ENCODE peak calls at places on chromosomes 11 and 22, in eight cellular contexts. O is GM23338; F is mesendoderm; P is CD4-positive, CD25-positive, alpha-beta regulatory T cell; Q is NT2/D1; J is fibroblast of lung; W is neuronal stem cell; V is sigmoid colon. B is an unnamed sample.

GRCh38 chr11:64710418-64711137 is 12.4 kb downstream of the NRXN2 start:
- DNase-seq in O (no peak), F (peak; percentile 30), P (no peak), Q (no peak), J (peak; percentile 31), W (no peak), V (no peak), B (no peak)

GRCh38 chr22:26360169-26360885 is 68.7 kb upstream of the ASPHD2 start:
- DNase-seq in O (peak; percentile 94), F (peak; percentile 92), P (peak; percentile 48), Q (peak; percentile 65), J (peak; percentile 59), W (peak; percentile 86), V (peak; percentile 73), B (peak; percentile 77)

GRCh38 chr11:8784936-8785335 is 102.3 kb downstream of the RPL27A start:
- DNase-seq in O (no peak), F (no peak), P (no peak), Q (no peak), J (no peak), W (no peak), V (no peak), B (no peak)

GRCh38 chr11:86672007-86672621 is at the start of gene ME3:
- DNase-seq in O (peak; percentile 63), F (peak; percentile 39), P (no peak), Q (no peak), J (peak; percentile 63), W (peak; percentile 42), V (peak; percentile 89), B (peak; percentile 76)

GRCh38 chr11:117010808-117011540 is 87.3 kb downstream of the SIK3 start:
- DNase-seq in O (no peak), F (no peak), P (no peak), Q (no peak), J (peak; percentile 96), W (no peak), V (no peak), B (no peak)

GRCh38 chr11:88739524-88739923 is 326.3 kb downstream of the GRM5 start:
- DNase-seq in O (no peak), F (no peak), P (no peak), Q (no peak), J (no peak), W (no peak), V (no peak), B (no peak)

GRCh38 chr11:108085672-108086071 is 35.7 kb upstream of the ACAT1 start:
- DNase-seq in O (no peak), F (no peak), P (no peak), Q (no peak), J (no peak), W (no peak), V (no peak), B (no peak)

GRCh38 chr11:85132839-85133238 is 494.3 kb downstream of the DLG2 start:
- DNase-seq in O (peak; percentile 48), F (peak; percentile 12), P (no peak), Q (no peak), J (peak; percentile 29), W (peak; percentile 20), V (no peak), B (peak; percentile 15)

GRCh38 chr22:27866136-27867091 is 52.6 kb downstream of the PITPNB start:
- DNase-seq in O (no peak), F (no peak), P (no peak), Q (no peak), J (peak; percentile 92), W (no peak), V (peak; percentile 89), B (no peak)

GRCh38 chr22:46233231-46233630 is 16.9 kb downstream of the CDPF1 start:
- DNase-seq in O (no peak), F (no peak), P (no peak), Q (no peak), J (peak; percentile 52), W (no peak), V (peak; percentile 76), B (no peak)

GRCh38 chr11:15635501-15635900 is 520.8 kb downstream of the INSC start:
- DNase-seq in O (no peak), F (no peak), P (no peak), Q (no peak), J (no peak), W (no peak), V (no peak), B (no peak)

GRCh38 chr11:57491371-57492061 is 24.0 kb downstream of the SLC43A1 start:
- DNase-seq in O (peak; percentile 85), F (peak; percentile 75), P (no peak), Q (no peak), J (no peak), W (peak; percentile 43), V (no peak), B (peak; percentile 88)

GRCh38 chr22:35661377-35661937 is 13.2 kb downstream of the APOL6 start:
- DNase-seq in O (no peak), F (no peak), P (no peak), Q (no peak), J (peak; percentile 44), W (no peak), V (no peak), B (no peak)

GRCh38 chr22:35657571-35658312 is 9.5 kb downstream of the APOL6 start:
- DNase-seq in O (no peak), F (no peak), P (no peak), Q (no peak), J (no peak), W (no peak), V (no peak), B (no peak)

GRCh38 chr22:35664955-35665577 is 16.8 kb downstream of the APOL6 start:
- DNase-seq in O (peak; percentile 37), F (peak; percentile 28), P (no peak), Q (no peak), J (no peak), W (no peak), V (no peak), B (no peak)

GRCh38 chr22:35663371-35663770 is 15.1 kb downstream of the APOL6 start:
- DNase-seq in O (no peak), F (no peak), P (no peak), Q (no peak), J (no peak), W (no peak), V (no peak), B (no peak)
- H3K4me3 ChIP-seq in O (peak overlapping the region; percentile 34), F (no peak overlapping the region), P (peak overlapping the region; percentile 73), Q (no peak overlapping the region), J (peak overlapping the region; percentile 12), W (no peak overlapping the region), V (peak overlapping the region; percentile 18), B (no peak overlapping the region)

DNA sequence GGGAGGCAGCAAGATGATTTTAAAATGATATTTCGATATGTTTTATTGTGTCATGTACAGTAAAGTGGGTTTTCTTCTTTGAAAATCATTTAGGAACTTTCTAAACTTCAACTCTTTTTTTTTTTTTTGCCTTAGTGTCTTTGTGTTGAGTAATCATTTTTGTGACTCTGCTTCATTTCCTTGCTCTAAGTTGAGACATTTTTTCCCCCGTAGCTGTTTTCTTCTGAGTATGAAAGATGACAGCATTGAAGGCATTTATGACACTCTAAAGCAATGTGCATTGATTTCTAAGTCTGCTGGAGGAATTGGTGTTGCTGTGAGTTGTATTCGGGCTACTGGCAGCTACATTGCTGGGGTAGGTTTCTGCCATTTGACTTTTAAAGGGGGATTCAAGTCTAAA is 23.5 kb downstream of the RRM1 start:
- DNase-seq in O (no peak), F (no peak), P (no peak), Q (no peak), J (peak; percentile 66), W (no peak), V (no peak), B (no peak)
- H3K36me3 ChIP-seq in O (peaks cover 14% of the 10 kb centered on the region), F (peaks cover 2% of the 10 kb centered on the region), P (peaks cover 80% of the 10 kb centered on the region), Q (peaks cover 83% of the 10 kb centered on the region), J (peaks cover 4% of the 10 kb centered on the region), W (peaks cover 98% of the 10 kb centered on the region), V (peaks cover 32% of the 10 kb centered on the region), B (peaks cover 7% of the 10 kb centered on the region)

DNA sequence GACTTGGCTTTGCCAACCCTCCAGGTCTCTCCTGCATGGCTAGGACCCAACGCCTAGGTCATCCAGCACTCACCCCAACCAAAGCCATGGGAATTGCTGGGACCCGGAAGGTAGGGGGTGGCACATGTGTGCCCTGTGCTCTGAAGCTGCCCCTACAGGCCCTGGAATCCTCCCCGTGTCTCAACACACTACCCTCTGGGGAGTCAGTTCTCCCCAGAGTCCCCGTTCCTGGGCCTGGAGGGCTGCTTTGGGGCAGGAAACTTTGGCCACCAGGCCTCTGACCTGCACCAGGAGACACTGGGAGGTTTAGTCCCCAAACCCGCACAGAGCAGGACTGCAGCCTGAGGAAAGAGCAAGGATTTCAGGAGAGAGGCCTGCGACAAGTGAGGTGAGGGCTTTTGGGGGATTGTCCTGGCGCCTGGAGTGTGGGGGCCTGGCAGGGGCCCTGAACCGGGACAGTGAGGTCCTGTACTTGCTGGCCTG is 495 bp upstream of the IFITM1 start:
- DNase-seq in O (no peak), F (peak; percentile 57), P (no peak), Q (no peak), J (no peak), W (no peak), V (no peak), B (no peak)
- H3K27me3 ChIP-seq in O (peaks cover 4% of the 10 kb centered on the region), F (no peaks in the 10 kb centered on the region), P (no peaks in the 10 kb centered on the region), Q (no peaks in the 10 kb centered on the region), J (no peaks in the 10 kb centered on the region), W (no peaks in the 10 kb centered on the region), V (peaks cover 19% of the 10 kb centered on the region), B (peaks cover 5% of the 10 kb centered on the region)

GRCh38 chr11:68308068-68308467 is 4.3 kb upstream of the LRP5 start:
- DNase-seq in O (no peak), F (no peak), P (no peak), Q (no peak), J (no peak), W (no peak), V (no peak), B (peak; percentile 45)

GRCh38 chr11:68306636-68307035 is 5.8 kb upstream of the LRP5 start:
- DNase-seq in O (no peak), F (no peak), P (no peak), Q (no peak), J (no peak), W (no peak), V (no peak), B (no peak)

GRCh38 chr11:68302256-68303054 is 9.9 kb upstream of the LRP5 start:
- DNase-seq in O (no peak), F (no peak), P (no peak), Q (no peak), J (peak; percentile 47), W (no peak), V (no peak), B (peak; percentile 17)

GRCh38 chr11:68303083-68303482 is 9.3 kb upstream of the LRP5 start:
- DNase-seq in O (no peak), F (no peak), P (no peak), Q (no peak), J (no peak), W (no peak), V (no peak), B (no peak)

DNA sequence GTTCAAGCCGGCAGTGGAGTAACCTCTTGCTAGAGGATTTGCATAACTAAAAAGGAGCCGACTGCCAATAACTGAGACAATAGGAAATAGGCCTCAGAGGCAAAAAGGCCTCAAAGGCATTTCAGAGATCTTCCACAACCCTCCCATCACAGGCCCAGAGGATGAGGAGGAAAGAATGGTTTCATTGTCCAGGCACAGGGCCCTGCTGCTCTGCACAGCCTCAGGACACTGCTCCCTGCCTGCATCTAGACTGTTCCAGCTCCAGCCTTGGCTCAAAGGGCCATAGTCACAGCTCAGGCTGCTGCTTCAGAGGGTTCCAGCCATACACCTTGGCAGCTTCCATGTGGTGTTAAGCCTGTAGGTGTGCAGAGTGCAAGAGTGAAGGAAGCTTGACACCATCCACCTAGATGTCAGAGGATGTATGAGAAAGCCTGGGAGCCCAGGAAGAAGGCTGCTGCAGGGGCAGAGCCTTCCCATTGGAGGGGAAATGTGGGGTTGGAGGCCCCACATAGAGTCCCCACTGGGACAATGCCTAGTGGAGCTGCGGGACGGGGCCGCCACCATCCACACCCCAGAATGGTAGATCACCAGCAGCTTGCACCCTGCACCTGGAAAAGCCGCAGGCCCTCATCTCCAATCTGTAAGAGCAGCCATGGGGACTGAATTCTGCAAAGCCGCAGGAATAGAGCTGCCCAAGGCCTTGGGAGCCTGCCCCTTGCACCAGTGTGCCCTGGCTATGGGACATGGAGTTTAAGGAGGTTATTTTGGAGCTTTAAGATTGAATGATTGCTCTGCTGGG is 8.2 kb upstream of the LRP5 start:
- DNase-seq in O (no peak), F (no peak), P (no peak), Q (peak; percentile 57), J (no peak), W (no peak), V (no peak), B (no peak)
- H3K4me3 ChIP-seq in O (no peak overlapping the region), F (no peak overlapping the region), P (no peak overlapping the region), Q (no peak overlapping the region), J (no peak overlapping the region), W (no peak overlapping the region), V (no peak overlapping the region), B (no peak overlapping the region)

B was measured in H7.